ENCODE peak calls at places on chromosomes 2 and 18, in six cellular contexts. A is CD8-positive, alpha-beta T cell; K is cardiac muscle cell; H is H9; C is uterus; G is heart left ventricle. Q is an unnamed sample. For H3K9me3, the result is how much of the 10 kb centered on the place peaks cover.

GRCh38 chr2:182014284-182014683 is 28.6 kb downstream of the PPP1R1C start:
- DNase-seq in A (no peak), K (no peak), H (peak), C (no peak), G (no peak), Q (no peak)

GRCh38 chr18:46447323-46447722 is 209.7 kb downstream of the LOXHD1 start:
- DNase-seq in A (no peak), K (no peak), H (no peak), C (no peak), G (no peak), Q (no peak)

GRCh38 chr18:54939375-54939917 is 19.8 kb downstream of the CCDC68 start:
- DNase-seq in A (no peak), K (no peak), H (no peak), C (no peak), G (no peak), Q (no peak)

GRCh38 chr2:235073938-235074337 is 122.1 kb downstream of the SH3BP4 start:
- DNase-seq in A (no peak), K (peak), H (no peak), C (no peak), G (no peak), Q (no peak)

GRCh38 chr2:217193431-217194075 is 333.7 kb upstream of the TNP1 start:
- DNase-seq in A (no peak), K (no peak), H (no peak), C (no peak), G (no peak), Q (no peak)

GRCh38 chr2:36539631-36540030 is 58.3 kb downstream of the FEZ2 start:
- DNase-seq in A (no peak), K (no peak), H (no peak), C (no peak), G (no peak), Q (no peak)

GRCh38 chr18:6878881-6879280 is 149.4 kb downstream of the ARHGAP28 start:
- DNase-seq in A (no peak), K (no peak), H (no peak), C (peak), G (no peak), Q (no peak)

GRCh38 chr2:85470850-85471800 is 52.6 kb downstream of the SH2D6 start:
- DNase-seq in A (peak), K (no peak), H (no peak), C (peak), G (no peak), Q (no peak)

GRCh38 chr18:2822213-2822612 is 24.6 kb upstream of the EMILIN2 start:
- DNase-seq in A (no peak), K (no peak), H (no peak), C (no peak), G (no peak), Q (no peak)

GRCh38 chr2:240597054-240597418 is 10.5 kb downstream of the CAPN10 start:
- DNase-seq in A (no peak), K (no peak), H (no peak), C (peak), G (no peak), Q (no peak)

GRCh38 chr2:188808921-188809320 is 165.3 kb upstream of the COL3A1 start:
- DNase-seq in A (no peak), K (no peak), H (no peak), C (no peak), G (no peak), Q (no peak)

GRCh38 chr2:164706522-164706921 is 85.2 kb upstream of the GRB14 start:
- DNase-seq in A (no peak), K (no peak), H (no peak), C (no peak), G (no peak), Q (no peak)

GRCh38 chr2:38462121-38462634 is 85.1 kb upstream of the ATL2 start:
- DNase-seq in A (no peak), K (no peak), H (no peak), C (peak), G (no peak), Q (no peak)

GRCh38 chr2:10342245-10342951 is 39.7 kb downstream of the HPCAL1 start:
- DNase-seq in A (no peak), K (no peak), H (no peak), C (peak), G (no peak), Q (no peak)

GRCh38 chr2:216216951-216217903 is 108.1 kb downstream of the XRCC5 start:
- DNase-seq in A (no peak), K (no peak), H (no peak), C (no peak), G (peak), Q (no peak)

GRCh38 chr2:99032786-99033185 is 96.8 kb upstream of the CRACDL start:
- DNase-seq in A (no peak), K (no peak), H (no peak), C (no peak), G (no peak), Q (no peak)

GRCh38 chr18:1917141-1917540 is 654.2 kb downstream of the METTL4 start:
- DNase-seq in A (no peak), K (no peak), H (no peak), C (no peak), G (no peak), Q (no peak)

GRCh38 chr2:120155308-120155707 is 67.9 kb downstream of the TMEM185B start:
- DNase-seq in A (no peak), K (no peak), H (no peak), C (no peak), G (no peak), Q (no peak)
- H3K9me3 ChIP-seq in A (under half), K (under half), H (under half), C (under half), G (under half), Q (under half)

GRCh38 chr2:238549866-238550265 is 123.1 kb downstream of the ASB1 start:
- DNase-seq in A (no peak), K (no peak), H (no peak), C (no peak), G (no peak), Q (no peak)
- H3K9me3 ChIP-seq in A (under half), K (under half), H (under half), C (under half), G (under half), Q (under half)

DNA sequence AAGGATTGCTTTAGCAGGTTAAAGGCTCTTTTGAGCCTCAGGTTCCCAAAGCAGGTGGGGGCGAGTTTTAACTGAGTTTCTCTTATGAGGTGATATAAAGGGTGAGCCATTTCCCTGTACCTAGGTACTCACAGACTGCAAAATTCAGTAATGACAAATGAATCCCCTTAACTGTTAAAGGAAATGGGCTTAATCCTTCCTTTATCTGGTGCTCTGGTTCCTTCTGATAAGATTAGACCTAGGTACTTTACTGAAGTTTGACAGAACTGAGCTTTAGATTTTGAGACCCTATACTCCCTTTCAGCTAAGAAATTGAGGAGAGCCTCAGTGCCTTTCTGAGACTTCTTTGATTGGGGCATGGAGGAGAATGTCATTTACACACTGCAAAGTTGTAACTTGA is 42.6 kb downstream of the STK17B start:
- DNase-seq in A (no peak), K (no peak), H (no peak), C (no peak), G (no peak), Q (no peak)
- H3K9me3 ChIP-seq in A (under half), K (under half), H (under half), C (under half), G (under half), Q (under half)

GRCh38 chr2:106111882-106112571 is 82.1 kb downstream of the UXS1 start:
- DNase-seq in A (no peak), K (no peak), H (no peak), C (no peak), G (no peak), Q (no peak)
- H3K9me3 ChIP-seq in A (under half), K (under half), H (under half), C (under half), G (under half), Q (under half)

GRCh38 chr2:108602422-108602821 is 68.2 kb downstream of the LIMS1 start:
- DNase-seq in A (no peak), K (no peak), H (no peak), C (no peak), G (no peak), Q (no peak)
- H3K9me3 ChIP-seq in A (under half), K (under half), H (under half), C (under half), G (under half), Q (under half)

DNA sequence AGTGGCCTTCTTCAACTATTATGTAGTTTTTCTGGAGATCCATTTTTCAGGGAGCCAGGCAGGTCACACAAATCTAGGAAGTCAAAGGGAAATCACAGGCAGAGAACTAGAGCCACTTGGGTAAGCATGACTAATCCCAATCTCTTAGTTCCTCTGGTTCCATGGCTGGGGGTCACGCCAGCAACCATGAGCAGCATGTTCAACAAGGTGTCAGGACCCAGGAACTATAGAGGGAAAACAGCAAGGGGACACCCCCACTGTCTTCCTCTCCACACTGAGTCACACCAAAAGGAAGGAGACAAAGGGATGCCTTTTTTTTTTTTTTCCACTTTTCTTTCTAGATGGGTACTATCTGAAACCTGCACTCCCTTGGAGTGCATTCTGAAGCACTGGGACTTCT is 250.9 kb downstream of the OTX1 start:
- DNase-seq in A (no peak), K (no peak), H (no peak), C (no peak), G (no peak), Q (no peak)
- H3K9me3 ChIP-seq in A (under half), K (under half), H (under half), C (under half), G (under half), Q (under half)

Q was measured in T-helper 17 cell.